ENCODE peak calls at places on chromosomes 6 and 20, in five cellular contexts. V, X, R, D and I are unnamed samples.

GRCh38 chr6:44569931-44570385 is 182.5 kb downstream of the CDC5L start:
- DNase-seq in V (no peak), X (peak; percentile 7), R (no peak), D (peak; percentile 81), I (no peak)

GRCh38 chr6:37314803-37315515 is 38.8 kb upstream of the RNF8 start:
- DNase-seq in V (no peak), X (peak; percentile 66), R (no peak), D (peak; percentile 20), I (peak; percentile 53)

GRCh38 chr20:63475209-63475608 is 2.8 kb upstream of the KCNQ2 start:
- DNase-seq in V (no peak), X (peak; percentile 18), R (no peak), D (peak; percentile 57), I (peak; percentile 95)

GRCh38 chr6:6781172-6781876 is 192.8 kb downstream of the LY86 start:
- DNase-seq in V (no peak), X (peak; percentile 70), R (peak; percentile 53), D (peak; percentile 83), I (no peak)

GRCh38 chr20:33944914-33945313 is 48.8 kb upstream of the RALY start:
- DNase-seq in V (no peak), X (no peak), R (no peak), D (no peak), I (no peak)

GRCh38 chr6:155352812-155353211 is 38.5 kb upstream of the TFB1M start:
- DNase-seq in V (no peak), X (peak; percentile 90), R (no peak), D (peak; percentile 87), I (no peak)

GRCh38 chr6:53119772-53120409 is 28.8 kb downstream of the GCM1 start:
- DNase-seq in V (no peak), X (peak; percentile 58), R (peak; percentile 13), D (peak; percentile 65), I (peak; percentile 21)

GRCh38 chr20:17873410-17874270 is 95.0 kb downstream of the SNX5 start:
- DNase-seq in V (no peak), X (peak; percentile 96), R (peak; percentile 83), D (peak; percentile 94), I (peak; percentile 75)

GRCh38 chr6:88848870-88849269 is 114.5 kb downstream of the RNGTT start:
- DNase-seq in V (no peak), X (no peak), R (no peak), D (no peak), I (no peak)

GRCh38 chr6:153503810-153504209 is 372.7 kb upstream of the RGS17 start:
- DNase-seq in V (no peak), X (no peak), R (no peak), D (no peak), I (peak; percentile 3)

GRCh38 chr6:43798688-43799444 is 28.9 kb downstream of the VEGFA start:
- DNase-seq in V (no peak), X (peak; percentile 85), R (peak; percentile 96), D (peak; percentile 74), I (no peak)

GRCh38 chr6:15936503-15936902 is 192.4 kb upstream of the MYLIP start:
- DNase-seq in V (no peak), X (no peak), R (no peak), D (no peak), I (no peak)

GRCh38 chr6:41443616-41444525 is 102.3 kb upstream of the FOXP4 start:
- DNase-seq in V (no peak), X (no peak), R (no peak), D (no peak), I (peak; percentile 65)

GRCh38 chr6:32852018-32852843 is 1.3 kb downstream of the TAP1 start:
- DNase-seq in V (no peak), X (no peak), R (no peak), D (peak; percentile 29), I (peak; percentile 58)

GRCh38 chr6:8627085-8627861 is 191.9 kb upstream of the SLC35B3 start:
- DNase-seq in V (no peak), X (no peak), R (peak; percentile 5), D (peak; percentile 4), I (no peak)

GRCh38 chr6:28351493-28351925 is 1.8 kb downstream of the ZKSCAN3 start:
- DNase-seq in V (no peak), X (no peak), R (no peak), D (no peak), I (no peak)

GRCh38 chr6:133767571-133767970 is 121.3 kb upstream of the TCF21 start:
- DNase-seq in V (no peak), X (peak; percentile 63), R (no peak), D (no peak), I (no peak)

GRCh38 chr6:17851001-17851719 is 136.3 kb downstream of the KIF13A start:
- DNase-seq in V (no peak), X (peak; percentile 55), R (no peak), D (peak; percentile 22), I (no peak)

GRCh38 chr6:28542440-28543293 is 17.0 kb downstream of the GPX5 start:
- DNase-seq in V (peak; percentile 38), X (peak; percentile 91), R (peak; percentile 84), D (peak; percentile 38), I (peak; percentile 62)

GRCh38 chr6:45591306-45591705 is 213.6 kb upstream of the SUPT3H start:
- DNase-seq in V (no peak), X (peak; percentile 32), R (no peak), D (no peak), I (no peak)

GRCh38 chr6:155001482-155001881 is 6.4 kb downstream of the TIAM2 start:
- DNase-seq in V (no peak), X (peak; percentile 47), R (no peak), D (no peak), I (no peak)

GRCh38 chr6:104954091-104954797 is 2.7 kb upstream of the LIN28B start:
- DNase-seq in V (no peak), X (no peak), R (no peak), D (no peak), I (no peak)

GRCh38 chr6:46549155-46549554 is 57.9 kb upstream of the RCAN2 start:
- DNase-seq in V (no peak), X (no peak), R (no peak), D (no peak), I (no peak)

GRCh38 chr6:89667872-89668556 is 29.5 kb upstream of the LYRM2 start:
- DNase-seq in V (no peak), X (no peak), R (no peak), D (no peak), I (peak; percentile 35)